ENCODE peak calls at places on chromosomes 13 and 19, in nine cellular contexts. M, B, D, S, C, O, L, Z and R are unnamed samples.

GRCh38 chr19:13181747-13182388 is 31.7 kb downstream of the IER2 start:
- DNase-seq in L (peak), M (peak), O (no peak), D (no peak), Z (peak), B (peak), S (peak), C (peak), R (no peak)

GRCh38 chr13:107864543-107865460 is 350.5 kb downstream of the LIG4 start:
- DNase-seq in Z (peak), L (peak), D (no peak), M (peak), S (no peak), C (no peak), B (peak), O (peak), R (no peak)

GRCh38 chr13:28678809-28679208 is 19.9 kb downstream of the POMP start:
- DNase-seq in D (no peak), B (no peak), L (no peak), M (no peak), O (no peak), Z (no peak), C (no peak), S (no peak), R (no peak)

GRCh38 chr13:112740502-112741131 is 50.8 kb downstream of the ATP11A start:
- DNase-seq in M (no peak), Z (peak), B (peak), L (peak), C (peak), D (no peak), S (no peak), O (no peak), R (peak)

GRCh38 chr19:47362321-47362720 is 13.2 kb downstream of the DHX34 start:
- DNase-seq in C (no peak), O (no peak), D (no peak), S (no peak), M (peak), B (no peak), Z (no peak), L (no peak), R (no peak)

GRCh38 chr13:73961181-73961580 is 173.0 kb downstream of the KLF12 start:
- DNase-seq in D (no peak), M (no peak), O (no peak), S (no peak), B (no peak), C (no peak), Z (no peak), L (no peak), R (no peak)

GRCh38 chr19:45405435-45406164 is 731 bp upstream of the PPP1R13L start:
- DNase-seq in L (peak), Z (peak), B (peak), M (peak), S (peak), C (peak), O (peak), D (peak), R (no peak)

GRCh38 chr13:42996584-42996983 is 4.5 kb upstream of the EPSTI1 start:
- DNase-seq in M (no peak), C (no peak), D (peak), S (no peak), L (peak), Z (peak), O (no peak), B (peak), R (peak)

GRCh38 chr19:4613258-4613751 is 26.0 kb upstream of the TNFAIP8L1 start:
- DNase-seq in L (no peak), M (no peak), Z (no peak), D (no peak), O (no peak), S (no peak), B (no peak), C (no peak), R (no peak)

GRCh38 chr19:3350014-3350663 is 16.2 kb upstream of the NFIC start:
- DNase-seq in S (no peak), M (no peak), L (no peak), Z (peak), C (no peak), B (peak), O (no peak), D (no peak), R (no peak)

GRCh38 chr13:31015207-31015606 is 82.8 kb downstream of the TEX26 start:
- DNase-seq in L (no peak), S (no peak), Z (no peak), M (no peak), O (no peak), D (no peak), B (no peak), C (no peak), R (no peak)

GRCh38 chr13:62747629-62748028 is 1332.0 kb upstream of the PCDH20 start:
- DNase-seq in S (no peak), M (no peak), Z (no peak), D (peak), L (no peak), O (no peak), B (peak), C (no peak), R (no peak)

GRCh38 chr13:98575876-98576214 is 1.1 kb downstream of the STK24 start:
- DNase-seq in S (no peak), L (no peak), O (no peak), Z (no peak), C (no peak), B (no peak), M (no peak), D (no peak), R (no peak)

GRCh38 chr13:68368922-68369321 is 1138.8 kb upstream of the PCDH9 start:
- DNase-seq in C (no peak), O (no peak), S (no peak), L (no peak), M (no peak), Z (no peak), D (no peak), B (no peak), R (no peak)

GRCh38 chr19:49953376-49953775 is 7.6 kb downstream of the SIGLEC11 start:
- DNase-seq in D (no peak), M (no peak), S (no peak), L (no peak), C (no peak), Z (no peak), B (no peak), O (no peak), R (no peak)

GRCh38 chr13:32354040-32354439 is 38.7 kb downstream of the BRCA2 start:
- DNase-seq in B (no peak), L (no peak), M (no peak), O (no peak), S (no peak), Z (no peak), D (no peak), C (no peak), R (no peak)

GRCh38 chr13:29758591-29759114 is 91.8 kb downstream of the UBL3 start:
- DNase-seq in D (peak), Z (peak), O (no peak), L (no peak), C (no peak), S (peak), B (no peak), M (no peak), R (no peak)

GRCh38 chr13:21583496-21583895 is 20.5 kb downstream of the MICU2 start:
- DNase-seq in C (no peak), B (no peak), O (no peak), Z (peak), M (no peak), S (no peak), D (no peak), L (peak), R (no peak)

GRCh38 chr19:49820125-49820524 is 2.0 kb downstream of the MED25 start:
- DNase-seq in S (no peak), Z (peak), O (no peak), D (no peak), C (no peak), L (peak), M (no peak), B (no peak), R (no peak)

GRCh38 chr13:33676045-33676699 is 141.8 kb upstream of the RFC3 start:
- DNase-seq in M (no peak), C (no peak), O (no peak), D (no peak), Z (peak), L (peak), S (no peak), B (peak), R (no peak)

GRCh38 chr19:48806518-48806817 is 4.4 kb downstream of the BCAT2 start:
- DNase-seq in O (no peak), B (no peak), L (no peak), Z (no peak), D (no peak), C (no peak), M (peak), S (no peak), R (no peak)

GRCh38 chr19:9205506-9206113 is 13.8 kb downstream of the OR7D4 start:
- DNase-seq in B (peak), O (peak), C (peak), M (peak), D (peak), L (peak), S (peak), Z (peak), R (peak)

GRCh38 chr19:38975861-38976271 is 324 bp upstream of the FBXO17 start:
- DNase-seq in L (peak), B (peak), O (peak), M (no peak), D (no peak), C (no peak), S (no peak), Z (peak), R (no peak)

GRCh38 chr13:98187155-98187726 is 10.2 kb upstream of the RNF113B start:
- DNase-seq in D (no peak), Z (no peak), M (no peak), O (no peak), B (no peak), C (no peak), L (no peak), S (no peak), R (no peak)

GRCh38 chr13:81988542-81988941 is 1647.6 kb upstream of the SPRY2 start:
- DNase-seq in D (no peak), Z (no peak), L (no peak), S (no peak), B (no peak), C (no peak), M (no peak), O (no peak), R (no peak)

GRCh38 chr19:19860756-19861390 is 4.8 kb upstream of the ZNF253 start:
- DNase-seq in D (no peak), M (peak), O (peak), L (no peak), Z (peak), B (no peak), S (peak), C (no peak), R (no peak)

GRCh38 chr13:109744512-109745051 is 41.8 kb downstream of the IRS2 start:
- DNase-seq in L (no peak), D (peak), S (peak), M (peak), B (no peak), Z (peak), C (peak), O (no peak), R (peak)

GRCh38 chr13:42137856-42138537 is 89.5 kb downstream of the DGKH start:
- DNase-seq in O (no peak), S (no peak), Z (peak), D (no peak), L (peak), C (no peak), M (no peak), B (peak), R (peak)

GRCh38 chr19:48341006-48341405 is 15.7 kb downstream of the EMP3 start:
- DNase-seq in B (peak), D (no peak), S (no peak), L (no peak), M (peak), C (no peak), O (no peak), Z (no peak), R (no peak)

GRCh38 chr13:101875717-101876393 is 423.4 kb downstream of the ITGBL1 start:
- DNase-seq in L (peak), O (no peak), C (no peak), D (peak), M (no peak), Z (peak), B (peak), S (no peak), R (peak)

GRCh38 chr13:105937451-105937850 is 598.0 kb downstream of the EFNB2 start:
- DNase-seq in D (no peak), S (no peak), M (peak), B (no peak), L (no peak), Z (peak), O (no peak), C (no peak), R (no peak)

GRCh38 chr13:27264181-27264580 is 6.4 kb upstream of the RASL11A start:
- DNase-seq in D (no peak), B (peak), L (peak), Z (peak), S (no peak), M (peak), O (no peak), C (no peak), R (peak)

GRCh38 chr19:46872967-46873366 is 12.2 kb downstream of the ARHGAP35 start:
- DNase-seq in M (no peak), O (no peak), B (no peak), C (no peak), D (no peak), S (no peak), Z (no peak), L (no peak), R (no peak)

GRCh38 chr13:112968910-112969691 is at the start of gene MCF2L:
- DNase-seq in L (peak), O (peak), C (peak), S (peak), D (peak), M (peak), B (peak), Z (peak), R (no peak)

GRCh38 chr13:97004096-97004876 is 10.0 kb upstream of the OXGR1 start:
- DNase-seq in B (peak), L (peak), S (no peak), D (no peak), M (no peak), C (no peak), Z (peak), O (no peak), R (no peak)

GRCh38 chr19:35498984-35499383 is 8.7 kb upstream of the KRTDAP start:
- DNase-seq in M (no peak), B (no peak), L (no peak), O (no peak), S (no peak), Z (no peak), D (no peak), C (no peak), R (no peak)

GRCh38 chr13:113152894-113153809 is 5.3 kb upstream of the PROZ start:
- DNase-seq in B (peak), M (peak), S (peak), Z (peak), L (no peak), O (peak), D (peak), C (peak), R (no peak)

GRCh38 chr13:50921706-50922105 is 12.1 kb downstream of the RNASEH2B start:
- DNase-seq in Z (no peak), S (no peak), M (no peak), D (no peak), B (no peak), L (no peak), O (no peak), C (no peak), R (no peak)
- H3K4me3 ChIP-seq in Z (no peak), S (no peak), M (no peak), D (no peak), B (no peak), L (no peak), O (no peak), C (no peak), R (no peak)

GRCh38 chr19:10402441-10403038 is 802 bp downstream of the CDC37 start:
- DNase-seq in M (peak), S (no peak), B (peak), Z (peak), D (no peak), C (peak), L (peak), O (no peak), R (no peak)

GRCh38 chr19:10406191-10406590 is 2.8 kb upstream of the CDC37 start:
- DNase-seq in C (no peak), D (no peak), M (no peak), L (no peak), O (no peak), Z (no peak), B (no peak), S (no peak), R (no peak)

GRCh38 chr19:10407102-10407501 is 3.8 kb upstream of the CDC37 start:
- DNase-seq in O (no peak), M (no peak), D (no peak), C (no peak), B (no peak), Z (no peak), L (no peak), S (no peak), R (no peak)

GRCh38 chr19:10403137-10404021 is at the start of gene CDC37:
- DNase-seq in C (peak), B (peak), S (peak), M (peak), D (peak), Z (peak), L (peak), O (peak), R (peak)

GRCh38 chr19:10404888-10405808 is 1.8 kb upstream of the CDC37 start:
- DNase-seq in D (no peak), M (peak), Z (no peak), B (peak), O (no peak), S (no peak), C (no peak), L (no peak), R (no peak)
- H3K4me3 ChIP-seq in D (peak), M (peak), Z (peak), B (peak), O (peak), S (peak), C (peak), L (peak), R (peak)

GRCh38 chr19:2013683-2013961 is 1.9 kb downstream of the BTBD2 start:
- DNase-seq in M (peak), C (no peak), L (no peak), S (no peak), D (no peak), B (no peak), O (no peak), Z (no peak), R (no peak)

GRCh38 chr19:2014731-2015610 is 543 bp downstream of the BTBD2 start:
- DNase-seq in S (no peak), D (no peak), B (peak), M (peak), Z (peak), L (no peak), C (no peak), O (peak), R (no peak)

GRCh38 chr19:2014081-2014693 is 1.3 kb downstream of the BTBD2 start:
- DNase-seq in C (no peak), L (no peak), D (no peak), O (no peak), M (peak), S (no peak), Z (no peak), B (no peak), R (no peak)

GRCh38 chr19:2011169-2011568 is 4.3 kb downstream of the BTBD2 start:
- DNase-seq in S (no peak), D (no peak), O (no peak), Z (no peak), M (peak), C (no peak), B (no peak), L (no peak), R (no peak)

DNA sequence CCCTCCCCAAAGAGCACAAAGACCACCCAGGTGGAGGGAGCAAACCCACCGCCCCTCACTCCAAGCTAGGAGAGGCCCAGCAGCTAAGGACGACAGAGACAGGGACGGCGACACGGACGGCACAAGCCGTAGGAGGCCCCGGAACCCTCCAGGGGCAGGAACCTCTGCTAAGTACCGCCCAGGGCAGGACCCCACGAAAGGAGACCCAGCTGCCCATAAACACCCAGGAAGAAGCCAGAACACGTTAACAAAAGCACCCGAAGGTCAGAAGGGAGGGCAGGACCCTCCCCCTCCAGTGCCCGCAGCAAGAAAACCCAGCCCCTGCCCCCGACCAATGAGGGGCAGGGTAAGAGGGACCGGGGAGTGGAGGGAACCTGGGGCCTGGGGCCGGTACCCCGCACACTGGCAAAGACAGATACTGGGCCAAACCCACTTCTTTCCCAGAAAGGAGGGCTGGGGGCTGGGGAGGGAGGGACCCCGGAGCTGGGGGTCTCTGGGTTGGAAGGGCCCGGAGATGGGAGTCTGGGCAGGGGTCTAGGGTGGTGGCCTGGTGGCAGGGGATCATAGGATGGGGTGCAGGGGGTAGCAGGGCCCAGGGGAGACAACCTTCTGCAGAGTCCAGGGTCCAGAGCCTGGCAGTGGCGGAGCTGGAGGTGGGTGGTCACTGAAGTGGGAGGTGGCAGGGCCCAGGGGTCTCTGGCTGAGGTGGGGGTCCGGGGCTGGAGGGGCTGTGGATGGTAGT is 2.4 kb downstream of the BTBD2 start:
- DNase-seq in S (no peak), D (no peak), Z (no peak), O (no peak), B (no peak), M (peak), C (no peak), L (no peak), R (no peak)
- H3K4me3 ChIP-seq in S (no peak), D (no peak), Z (no peak), O (no peak), B (no peak), M (no peak), C (peak), L (no peak), R (no peak)

GRCh38 chr13:100470841-100471505 is 117.6 kb downstream of the GGACT start:
- DNase-seq in S (no peak), Z (no peak), L (no peak), D (no peak), O (no peak), M (no peak), C (no peak), B (no peak), R (no peak)
- H3K4me3 ChIP-seq in S (no peak), Z (no peak), L (no peak), D (no peak), O (no peak), M (no peak), C (no peak), B (no peak), R (no peak)

DNA sequence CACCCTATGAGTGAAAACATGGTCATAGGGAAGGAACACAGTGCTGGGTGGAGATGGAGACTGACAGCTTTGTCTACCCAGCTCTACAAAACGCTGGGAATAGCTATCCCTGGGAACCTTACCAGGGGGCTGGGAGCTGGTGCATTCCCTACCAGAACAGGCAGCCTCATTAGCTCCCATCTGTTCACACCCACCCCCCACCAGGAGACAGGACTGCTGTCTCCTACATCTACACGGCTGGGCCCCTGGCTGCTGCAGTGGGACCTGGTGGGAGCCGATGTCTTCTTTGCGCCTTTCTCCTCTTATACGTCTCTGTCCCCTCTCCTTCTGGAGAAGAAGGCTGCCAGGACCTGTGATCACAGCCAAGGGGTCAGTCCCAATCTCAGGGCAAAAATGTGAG is 90.8 kb downstream of the UQCRFS1 start:
- DNase-seq in S (no peak), L (no peak), C (no peak), O (no peak), B (no peak), D (no peak), M (no peak), Z (no peak), R (no peak)
- H3K4me3 ChIP-seq in S (no peak), L (no peak), C (no peak), O (no peak), B (no peak), D (no peak), M (no peak), Z (no peak), R (no peak)